ENCODE peak calls at places on chromosomes 6 and 20, in four cellular contexts. One of them, this sample, is unnamed.

GRCh38 chr6:101650402-101651100 is 257.0 kb downstream of the GRIK2 start:
- DNase-seq in HepG2: no peak
- DNase-seq in K562: no peak
- DNase-seq in GM12878: no peak
- DNase-seq in this sample: no peak

GRCh38 chr20:49594143-49594928 is 26.4 kb upstream of the PTGIS start:
- DNase-seq in HepG2: no peak
- DNase-seq in K562: no peak
- DNase-seq in GM12878: no peak
- DNase-seq in this sample: no peak

GRCh38 chr6:109381747-109382575 is at the start of gene CD164:
- DNase-seq in HepG2: peak
- DNase-seq in K562: peak
- DNase-seq in GM12878: peak
- DNase-seq in this sample: peak

GRCh38 chr6:167134448-167135328 is 11.8 kb downstream of the CCR6 start:
- DNase-seq in HepG2: no peak
- DNase-seq in K562: no peak
- DNase-seq in GM12878: no peak
- DNase-seq in this sample: no peak

GRCh38 chr20:50276119-50277063 is 85.8 kb downstream of the CEBPB start:
- DNase-seq in HepG2: no peak
- DNase-seq in K562: no peak
- DNase-seq in GM12878: no peak
- DNase-seq in this sample: no peak

GRCh38 chr6:28208180-28208659 is 16.9 kb upstream of the ZSCAN9 start:
- DNase-seq in HepG2: no peak
- DNase-seq in K562: no peak
- DNase-seq in GM12878: no peak
- DNase-seq in this sample: peak

GRCh38 chr6:33904050-33904827 is 100.4 kb upstream of the MLN start:
- DNase-seq in HepG2: no peak
- DNase-seq in K562: peak
- DNase-seq in GM12878: peak
- DNase-seq in this sample: no peak

GRCh38 chr6:155158044-155158843 is 105.6 kb upstream of the CLDN20 start:
- DNase-seq in HepG2: no peak
- DNase-seq in K562: no peak
- DNase-seq in GM12878: no peak
- DNase-seq in this sample: no peak

GRCh38 chr6:134026597-134026996 is 25.8 kb downstream of the SLC2A12 start:
- DNase-seq in HepG2: no peak
- DNase-seq in K562: no peak
- DNase-seq in GM12878: no peak
- DNase-seq in this sample: no peak

DNA sequence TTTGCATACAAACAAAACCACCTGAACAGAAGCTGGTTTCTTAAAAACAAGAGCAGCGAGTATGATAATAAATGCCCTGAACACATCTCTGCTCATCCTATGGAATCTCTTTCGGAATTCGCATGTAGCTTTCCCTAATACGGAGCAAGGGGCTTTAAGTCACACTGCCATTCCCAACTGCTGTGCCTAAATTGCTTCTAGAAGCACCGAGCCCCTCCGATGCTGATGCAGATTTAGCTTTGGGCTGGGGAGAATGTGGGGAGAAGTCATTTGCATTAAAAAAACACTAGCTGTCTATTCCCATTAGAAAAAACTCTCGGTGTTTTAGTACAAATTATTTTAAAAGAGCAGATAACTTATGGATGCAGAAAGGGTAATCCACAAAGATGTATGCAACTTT is 76.9 kb downstream of the CD83 start:
- DNase-seq in HepG2: no peak
- DNase-seq in K562: no peak
- DNase-seq in GM12878: no peak
- DNase-seq in this sample: no peak
- TF ChIP-seq FOXM1 in HepG2: no peak
- TF ChIP-seq FOXM1 in K562: no peak
- TF ChIP-seq FOXM1 in GM12878: no peak
- TF ChIP-seq FOXM1 in this sample: no peak

GRCh38 chr6:21159465-21159864 is 434.1 kb upstream of the SOX4 start:
- DNase-seq in HepG2: no peak
- DNase-seq in K562: no peak
- DNase-seq in GM12878: peak
- DNase-seq in this sample: no peak

GRCh38 chr6:21166754-21167153 is 426.8 kb upstream of the SOX4 start:
- DNase-seq in HepG2: no peak
- DNase-seq in K562: no peak
- DNase-seq in GM12878: no peak
- DNase-seq in this sample: no peak

GRCh38 chr6:21163838-21164180 is 429.7 kb upstream of the SOX4 start:
- DNase-seq in HepG2: no peak
- DNase-seq in K562: no peak
- DNase-seq in GM12878: no peak
- DNase-seq in this sample: no peak

GRCh38 chr6:21164768-21165326 is 428.7 kb upstream of the SOX4 start:
- DNase-seq in HepG2: no peak
- DNase-seq in K562: no peak
- DNase-seq in GM12878: no peak
- DNase-seq in this sample: no peak

DNA sequence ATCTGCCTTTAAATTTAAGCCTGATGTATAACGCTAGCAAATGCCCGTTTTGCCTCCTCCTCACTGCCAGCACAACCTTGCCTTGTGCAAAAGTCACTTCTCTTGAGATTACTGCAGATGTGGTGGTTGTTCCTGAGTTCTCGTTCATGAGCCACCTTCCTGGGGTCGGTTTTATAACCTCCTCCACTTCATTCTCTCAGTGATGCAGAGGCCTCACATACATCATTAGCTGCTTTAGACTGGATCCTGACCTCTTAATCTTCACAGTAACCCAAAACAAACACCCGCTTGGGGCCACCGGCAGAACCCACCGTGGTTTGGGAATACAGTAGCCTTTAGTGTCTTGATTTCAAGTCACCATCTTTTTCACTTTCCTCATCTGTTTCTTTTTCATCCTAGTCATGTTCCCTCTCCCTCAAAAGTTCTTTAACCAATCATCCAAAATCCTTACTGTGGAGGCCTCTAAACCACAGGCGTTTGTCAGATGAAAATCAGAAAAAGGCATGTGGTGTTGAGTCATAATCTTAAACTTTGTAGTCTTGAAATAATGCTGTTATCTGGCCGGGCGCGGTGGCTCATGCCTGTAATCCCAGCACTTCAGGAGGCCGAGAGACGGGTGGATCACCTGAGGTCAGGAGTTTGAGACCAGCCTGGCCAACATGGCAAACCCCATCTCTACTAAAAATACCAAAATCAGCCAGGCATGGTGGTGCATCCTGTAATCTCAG is 430.3 kb upstream of the SOX4 start:
- DNase-seq in HepG2: no peak
- DNase-seq in K562: no peak
- DNase-seq in GM12878: no peak
- DNase-seq in this sample: no peak
- TF ChIP-seq BHLHE40 in HepG2: no peak
- TF ChIP-seq BHLHE40 in K562: peak
- TF ChIP-seq BHLHE40 in GM12878: no peak
- TF ChIP-seq BHLHE40 in this sample: no peak

GRCh38 chr6:14455942-14456648 is 338.5 kb downstream of the CD83 start:
- DNase-seq in HepG2: no peak
- DNase-seq in K562: no peak
- DNase-seq in GM12878: no peak
- DNase-seq in this sample: no peak

GRCh38 chr6:14459315-14459714 is 341.7 kb downstream of the CD83 start:
- DNase-seq in HepG2: no peak
- DNase-seq in K562: no peak
- DNase-seq in GM12878: no peak
- DNase-seq in this sample: no peak

GRCh38 chr6:14456941-14457340 is 339.4 kb downstream of the CD83 start:
- DNase-seq in HepG2: no peak
- DNase-seq in K562: no peak
- DNase-seq in GM12878: no peak
- DNase-seq in this sample: no peak

GRCh38 chr6:14455442-14455841 is 337.9 kb downstream of the CD83 start:
- DNase-seq in HepG2: no peak
- DNase-seq in K562: no peak
- DNase-seq in GM12878: no peak
- DNase-seq in this sample: no peak

DNA sequence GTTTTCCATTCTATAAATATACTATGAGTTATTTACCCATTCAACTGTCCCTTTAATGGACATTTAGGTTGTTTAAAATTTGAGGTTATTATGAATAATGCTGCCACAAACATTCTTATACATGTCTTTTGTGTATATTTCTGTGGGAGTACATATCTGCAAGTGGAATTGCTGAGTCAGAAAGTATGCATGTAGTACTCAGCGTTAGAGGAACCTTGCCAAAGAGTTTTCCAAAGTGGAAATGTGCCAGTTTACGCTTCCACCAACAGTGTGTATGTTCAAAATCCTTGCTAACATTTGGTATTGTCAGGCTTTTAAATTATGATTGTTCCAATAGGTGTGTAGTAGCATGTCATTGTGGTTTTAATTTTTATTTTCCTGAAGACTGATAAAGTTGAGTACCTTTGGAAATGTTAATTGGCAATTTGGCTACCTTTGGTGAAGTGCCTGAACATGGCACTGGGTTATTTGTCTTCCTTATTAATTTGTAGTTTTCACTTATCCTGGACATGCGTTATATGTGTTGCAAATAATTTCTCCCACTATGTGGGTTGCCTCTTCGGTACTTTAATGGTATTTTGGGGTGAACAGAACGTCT is 341.2 kb downstream of the CD83 start:
- DNase-seq in HepG2: no peak
- DNase-seq in K562: peak
- DNase-seq in GM12878: no peak
- DNase-seq in this sample: no peak
- TF ChIP-seq FOXK2 in HepG2: no peak
- TF ChIP-seq FOXK2 in K562: no peak
- TF ChIP-seq FOXK2 in GM12878: no peak
- TF ChIP-seq FOXK2 in this sample: no peak

DNA sequence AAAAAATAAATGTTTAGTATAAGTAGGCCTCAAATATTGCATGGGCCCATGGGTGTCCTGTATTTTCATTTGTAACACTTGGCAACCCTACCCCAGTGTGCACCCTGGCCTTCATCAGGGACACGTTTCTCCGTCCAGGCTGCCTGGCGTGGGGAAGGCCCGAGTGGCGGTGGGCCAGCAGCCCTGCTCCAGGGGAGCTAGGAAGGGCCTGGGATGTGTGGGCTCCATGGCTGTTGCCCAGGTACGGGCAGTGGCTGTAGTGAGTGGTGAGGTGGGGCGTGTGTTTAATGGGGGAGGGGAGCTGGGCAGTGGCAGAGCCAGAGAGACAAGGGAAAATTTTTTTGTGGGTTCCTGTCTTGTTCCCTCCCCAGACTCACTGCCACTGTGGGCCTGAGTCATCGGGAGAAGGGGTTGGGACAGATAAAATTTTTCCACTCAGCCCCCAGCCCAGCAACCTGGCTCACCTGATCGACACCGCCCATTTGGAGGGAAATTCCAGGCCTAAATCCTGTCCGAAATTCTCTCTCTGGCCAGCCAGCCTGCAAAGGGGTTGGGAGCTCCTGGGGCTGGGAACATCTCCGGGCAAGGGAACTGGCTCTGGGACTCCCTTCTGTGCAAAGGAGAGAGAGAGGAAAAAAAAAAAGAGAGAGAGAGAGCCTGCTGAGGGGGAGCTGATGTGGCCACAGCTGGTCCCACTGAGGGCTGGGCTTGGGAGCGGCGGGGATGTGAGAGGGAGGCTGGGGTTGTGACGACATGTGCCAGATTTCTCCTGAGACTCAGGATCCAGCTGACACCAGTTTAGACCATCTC is 32.5 kb upstream of the VEGFA start:
- DNase-seq in HepG2: no peak
- DNase-seq in K562: no peak
- DNase-seq in GM12878: no peak
- DNase-seq in this sample: no peak
- TF ChIP-seq FOXM1 in HepG2: no peak
- TF ChIP-seq FOXM1 in K562: no peak
- TF ChIP-seq FOXM1 in GM12878: no peak
- TF ChIP-seq FOXM1 in this sample: no peak

GRCh38 chr6:169997187-169997929 is 245.9 kb downstream of the ERMARD start:
- DNase-seq in HepG2: no peak
- DNase-seq in K562: no peak
- DNase-seq in GM12878: no peak
- DNase-seq in this sample: no peak

GRCh38 chr6:169993861-169994481 is 242.5 kb downstream of the ERMARD start:
- DNase-seq in HepG2: no peak
- DNase-seq in K562: no peak
- DNase-seq in GM12878: no peak
- DNase-seq in this sample: no peak

GRCh38 chr6:169991913-169992312 is 240.5 kb downstream of the ERMARD start:
- DNase-seq in HepG2: no peak
- DNase-seq in K562: no peak
- DNase-seq in GM12878: no peak
- DNase-seq in this sample: no peak

GRCh38 chr6:169996652-169997051 is 245.2 kb downstream of the ERMARD start:
- DNase-seq in HepG2: no peak
- DNase-seq in K562: no peak
- DNase-seq in GM12878: no peak
- DNase-seq in this sample: no peak

GRCh38 chr6:169994734-169995133 is 243.3 kb downstream of the ERMARD start:
- DNase-seq in HepG2: no peak
- DNase-seq in K562: no peak
- DNase-seq in GM12878: no peak
- DNase-seq in this sample: no peak
- TF ChIP-seq BHLHE40 in HepG2: no peak
- TF ChIP-seq BHLHE40 in K562: no peak
- TF ChIP-seq BHLHE40 in GM12878: no peak
- TF ChIP-seq BHLHE40 in this sample: no peak

GRCh38 chr6:49693512-49693911 is 19.8 kb downstream of the CRISP2 start:
- DNase-seq in HepG2: no peak
- DNase-seq in K562: no peak
- DNase-seq in GM12878: no peak
- DNase-seq in this sample: no peak

GRCh38 chr6:49698538-49699205 is 14.7 kb downstream of the CRISP2 start:
- DNase-seq in HepG2: no peak
- DNase-seq in K562: no peak
- DNase-seq in GM12878: no peak
- DNase-seq in this sample: no peak
- TF ChIP-seq FOXK2 in HepG2: no peak
- TF ChIP-seq FOXK2 in K562: no peak
- TF ChIP-seq FOXK2 in GM12878: no peak
- TF ChIP-seq FOXK2 in this sample: no peak

GRCh38 chr6:55636406-55637102 is 57.6 kb upstream of the HMGCLL1 start:
- DNase-seq in HepG2: no peak
- DNase-seq in K562: no peak
- DNase-seq in GM12878: no peak
- DNase-seq in this sample: no peak
- TF ChIP-seq FOXM1 in HepG2: no peak
- TF ChIP-seq FOXM1 in K562: no peak
- TF ChIP-seq FOXM1 in GM12878: no peak
- TF ChIP-seq FOXM1 in this sample: no peak

GRCh38 chr6:6411115-6411514 is 90.7 kb upstream of the F13A1 start:
- DNase-seq in HepG2: no peak
- DNase-seq in K562: no peak
- DNase-seq in GM12878: no peak
- DNase-seq in this sample: no peak
- TF ChIP-seq BHLHE40 in HepG2: no peak
- TF ChIP-seq BHLHE40 in K562: no peak
- TF ChIP-seq BHLHE40 in GM12878: no peak
- TF ChIP-seq BHLHE40 in this sample: no peak